ENCODE peak calls at places on chromosome 12, in four cellular contexts. J is sciatic nerve; P is CD4-positive, alpha-beta T cell; A is heart left ventricle. I is an unnamed sample.

GRCh38 chr12:23204933-23205778 is 580.2 kb downstream of the ETNK1 start:
- DNase-seq in P (no peak), A (peak; percentile 13), J (no peak), I (peak; percentile 11)

GRCh38 chr12:19404232-19404880 is 34.9 kb upstream of the AEBP2 start:
- DNase-seq in P (no peak), A (no peak), J (no peak), I (no peak)

GRCh38 chr12:100234591-100235304 is 32.1 kb downstream of the DEPDC4 start:
- DNase-seq in A (no peak), J (no peak), P (no peak), I (peak; percentile 32)

GRCh38 chr12:58668831-58669230 is 251.5 kb downstream of the LRIG3 start:
- DNase-seq in J (no peak), A (no peak), P (no peak), I (no peak)

GRCh38 chr12:64169999-64170398 is 52.1 kb downstream of the KICS2 start:
- DNase-seq in A (no peak), J (no peak), P (no peak), I (no peak)

GRCh38 chr12:20950248-20950647 is 139.7 kb downstream of the SLCO1B3 start:
- DNase-seq in A (no peak), J (no peak), P (no peak), I (no peak)

GRCh38 chr12:103169-103981 is 36.8 kb downstream of the IQSEC3 start:
- DNase-seq in P (no peak), J (peak; percentile 51), A (no peak), I (no peak)

GRCh38 chr12:130870442-130871285 is 1.2 kb upstream of the RAN start:
- DNase-seq in P (peak; percentile 39), A (peak; percentile 42), J (peak; percentile 73), I (peak; percentile 7)

GRCh38 chr12:89947437-89948265 is 239.0 kb upstream of the ATP2B1 start:
- DNase-seq in J (no peak), P (no peak), A (no peak), I (no peak)

GRCh38 chr12:71782007-71782406 is 27.3 kb downstream of the RAB21 start:
- DNase-seq in P (no peak), J (no peak), A (no peak), I (no peak)

GRCh38 chr12:103884316-103884715 is 43.3 kb upstream of the NT5DC3 start:
- DNase-seq in A (no peak), J (no peak), P (peak; percentile 32), I (no peak)

I was measured in DMS79 treated with DMSO at 0.1 percent for 48 hours.